ENCODE peak calls at places on chromosomes 2 and 18, in ten cellular contexts. V is Right ventricle myocardium superior; K is occipital lobe; D is IMR-90; C is upper lobe of right lung; R is T-cell; P is EL; G is AG09309; M is activated naive CD4-positive, alpha-beta T cell; Z is HTR-8/SVneo. Q is an unnamed sample.

GRCh38 chr2:134306521-134306920 is 52.6 kb downstream of the MGAT5 start:
- DNase-seq in M (no peak), Z (no peak), R (no peak), C (no peak), D (no peak), P (no peak), G (no peak), K (no peak), V (no peak), Q (no peak)

GRCh38 chr2:239093487-239093886 is 245.6 kb downstream of the TWIST2 start:
- DNase-seq in P (no peak), Z (no peak), G (no peak), D (no peak), C (no peak), V (no peak), K (no peak), R (no peak), M (no peak), Q (no peak)

GRCh38 chr18:58254873-58255511 is 211.0 kb downstream of the NEDD4L start:
- DNase-seq in D (peak; percentile 51), R (no peak), Z (no peak), V (peak; percentile 67), G (peak; percentile 40), C (no peak), P (no peak), M (no peak), K (no peak), Q (no peak)

GRCh38 chr18:31513189-31513907 is 15.4 kb downstream of the DSG2 start:
- DNase-seq in G (no peak), P (no peak), C (no peak), M (no peak), R (no peak), K (no peak), Z (peak; percentile 51), V (no peak), D (peak; percentile 48), Q (peak; percentile 72)

GRCh38 chr2:44906972-44907371 is 34.5 kb upstream of the SIX3 start:
- DNase-seq in D (no peak), V (no peak), K (no peak), M (no peak), G (no peak), P (peak; percentile 16), C (no peak), R (no peak), Z (peak; percentile 34), Q (peak; percentile 47)

GRCh38 chr18:48412339-48412929 is 3.3 kb upstream of the ZBTB7C start:
- DNase-seq in C (no peak), D (no peak), K (no peak), R (no peak), G (no peak), M (no peak), V (no peak), Z (peak; percentile 27), P (peak; percentile 38), Q (peak; percentile 45)

GRCh38 chr2:109475531-109476210 is 138.1 kb downstream of the SEPTIN10 start:
- DNase-seq in C (no peak), G (peak; percentile 52), K (peak; percentile 17), R (no peak), D (peak; percentile 80), V (peak; percentile 23), Z (no peak), P (peak; percentile 72), M (no peak), Q (peak; percentile 34)

GRCh38 chr2:130336877-130337734 is 5.6 kb upstream of the IMP4 start:
- DNase-seq in Z (peak; percentile 90), P (peak; percentile 84), D (peak; percentile 77), V (peak; percentile 76), M (no peak), G (no peak), K (peak; percentile 62), C (peak; percentile 79), R (peak; percentile 25), Q (no peak)

GRCh38 chr2:68730828-68731227 is 3.8 kb upstream of the ARHGAP25 start:
- DNase-seq in D (peak; percentile 89), M (no peak), C (no peak), K (no peak), P (peak; percentile 56), V (no peak), R (no peak), G (no peak), Z (no peak), Q (peak; percentile 63)